ENCODE peak calls at places on chromosomes 13 and 19, in nine cellular contexts. One of them, this sample, is unnamed.

GRCh38 chr19:870963-871401 is 11.5 kb downstream of the CFD start:
- ATAC-seq in left cardiac atrium: peak
- ATAC-seq in gastroesophageal sphincter: no peak
- ATAC-seq in lower lobe of right lung: no peak
- ATAC-seq in CD4-positive, alpha-beta T cell: no peak
- ATAC-seq in heart left ventricle: peak
- ATAC-seq in gastrocnemius medialis: no peak
- ATAC-seq in pancreas: no peak
- ATAC-seq in psoas muscle: peak
- ATAC-seq in this sample: no peak

GRCh38 chr13:24007979-24008620 is 110.8 kb upstream of the C1QTNF9B start:
- ATAC-seq in left cardiac atrium: no peak
- ATAC-seq in gastroesophageal sphincter: no peak
- ATAC-seq in lower lobe of right lung: no peak
- ATAC-seq in CD4-positive, alpha-beta T cell: no peak
- ATAC-seq in heart left ventricle: no peak
- ATAC-seq in gastrocnemius medialis: no peak
- ATAC-seq in pancreas: no peak
- ATAC-seq in psoas muscle: no peak
- ATAC-seq in this sample: no peak

GRCh38 chr19:35796645-35797542 is 15.8 kb downstream of the PRODH2 start:
- ATAC-seq in left cardiac atrium: no peak
- ATAC-seq in gastroesophageal sphincter: no peak
- ATAC-seq in lower lobe of right lung: peak
- ATAC-seq in CD4-positive, alpha-beta T cell: no peak
- ATAC-seq in heart left ventricle: no peak
- ATAC-seq in gastrocnemius medialis: no peak
- ATAC-seq in pancreas: peak
- ATAC-seq in psoas muscle: no peak
- ATAC-seq in this sample: no peak

GRCh38 chr19:4363571-4364304 is 20.4 kb downstream of the MPND start:
- ATAC-seq in left cardiac atrium: no peak
- ATAC-seq in gastroesophageal sphincter: no peak
- ATAC-seq in lower lobe of right lung: no peak
- ATAC-seq in CD4-positive, alpha-beta T cell: no peak
- ATAC-seq in heart left ventricle: no peak
- ATAC-seq in gastrocnemius medialis: no peak
- ATAC-seq in pancreas: no peak
- ATAC-seq in psoas muscle: no peak
- ATAC-seq in this sample: no peak

GRCh38 chr19:46945668-46946067 is 74.0 kb upstream of the NPAS1 start:
- ATAC-seq in left cardiac atrium: peak
- ATAC-seq in gastroesophageal sphincter: peak
- ATAC-seq in lower lobe of right lung: peak
- ATAC-seq in CD4-positive, alpha-beta T cell: no peak
- ATAC-seq in heart left ventricle: peak
- ATAC-seq in gastrocnemius medialis: peak
- ATAC-seq in pancreas: peak
- ATAC-seq in psoas muscle: peak
- ATAC-seq in this sample: no peak

GRCh38 chr19:52658595-52658994 is 20.4 kb upstream of the ZNF83 start:
- ATAC-seq in left cardiac atrium: no peak
- ATAC-seq in gastroesophageal sphincter: no peak
- ATAC-seq in lower lobe of right lung: no peak
- ATAC-seq in CD4-positive, alpha-beta T cell: no peak
- ATAC-seq in heart left ventricle: no peak
- ATAC-seq in gastrocnemius medialis: no peak
- ATAC-seq in pancreas: no peak
- ATAC-seq in psoas muscle: no peak
- ATAC-seq in this sample: no peak

GRCh38 chr13:67223742-67224141 is 6.4 kb downstream of the PCDH9 start:
- ATAC-seq in left cardiac atrium: no peak
- ATAC-seq in gastroesophageal sphincter: no peak
- ATAC-seq in lower lobe of right lung: no peak
- ATAC-seq in CD4-positive, alpha-beta T cell: no peak
- ATAC-seq in heart left ventricle: no peak
- ATAC-seq in gastrocnemius medialis: no peak
- ATAC-seq in pancreas: no peak
- ATAC-seq in psoas muscle: peak
- ATAC-seq in this sample: no peak

GRCh38 chr13:35925669-35926068 is 205.5 kb downstream of the DCLK1 start:
- ATAC-seq in left cardiac atrium: no peak
- ATAC-seq in gastroesophageal sphincter: no peak
- ATAC-seq in lower lobe of right lung: no peak
- ATAC-seq in CD4-positive, alpha-beta T cell: no peak
- ATAC-seq in heart left ventricle: no peak
- ATAC-seq in gastrocnemius medialis: no peak
- ATAC-seq in pancreas: no peak
- ATAC-seq in psoas muscle: no peak
- ATAC-seq in this sample: no peak

GRCh38 chr13:49869514-49869913 is 66.6 kb downstream of the SPRYD7 start:
- ATAC-seq in left cardiac atrium: no peak
- ATAC-seq in gastroesophageal sphincter: no peak
- ATAC-seq in lower lobe of right lung: no peak
- ATAC-seq in CD4-positive, alpha-beta T cell: no peak
- ATAC-seq in heart left ventricle: no peak
- ATAC-seq in gastrocnemius medialis: no peak
- ATAC-seq in pancreas: no peak
- ATAC-seq in psoas muscle: no peak
- ATAC-seq in this sample: no peak

GRCh38 chr19:30498707-30499106 is 126.5 kb downstream of the ZNF536 start:
- ATAC-seq in left cardiac atrium: no peak
- ATAC-seq in gastroesophageal sphincter: no peak
- ATAC-seq in lower lobe of right lung: no peak
- ATAC-seq in CD4-positive, alpha-beta T cell: no peak
- ATAC-seq in heart left ventricle: peak
- ATAC-seq in gastrocnemius medialis: no peak
- ATAC-seq in pancreas: no peak
- ATAC-seq in psoas muscle: no peak
- ATAC-seq in this sample: no peak

GRCh38 chr13:110154370-110155031 is 152.5 kb downstream of the COL4A1 start:
- ATAC-seq in left cardiac atrium: no peak
- ATAC-seq in gastroesophageal sphincter: no peak
- ATAC-seq in lower lobe of right lung: no peak
- ATAC-seq in CD4-positive, alpha-beta T cell: no peak
- ATAC-seq in heart left ventricle: no peak
- ATAC-seq in gastrocnemius medialis: no peak
- ATAC-seq in pancreas: no peak
- ATAC-seq in psoas muscle: no peak
- ATAC-seq in this sample: peak

GRCh38 chr13:44266305-44266704 is 107.3 kb upstream of the SERP2 start:
- ATAC-seq in left cardiac atrium: no peak
- ATAC-seq in gastroesophageal sphincter: no peak
- ATAC-seq in lower lobe of right lung: no peak
- ATAC-seq in CD4-positive, alpha-beta T cell: no peak
- ATAC-seq in heart left ventricle: no peak
- ATAC-seq in gastrocnemius medialis: no peak
- ATAC-seq in pancreas: no peak
- ATAC-seq in psoas muscle: no peak
- ATAC-seq in this sample: no peak

GRCh38 chr19:53898680-53899341 is 10.3 kb upstream of the CACNG7 start:
- ATAC-seq in left cardiac atrium: no peak
- ATAC-seq in gastroesophageal sphincter: no peak
- ATAC-seq in lower lobe of right lung: no peak
- ATAC-seq in CD4-positive, alpha-beta T cell: no peak
- ATAC-seq in heart left ventricle: no peak
- ATAC-seq in gastrocnemius medialis: no peak
- ATAC-seq in pancreas: no peak
- ATAC-seq in psoas muscle: no peak
- ATAC-seq in this sample: no peak

GRCh38 chr13:112145221-112146072 is 78.5 kb downstream of the SOX1 start:
- ATAC-seq in left cardiac atrium: no peak
- ATAC-seq in gastroesophageal sphincter: no peak
- ATAC-seq in lower lobe of right lung: no peak
- ATAC-seq in CD4-positive, alpha-beta T cell: no peak
- ATAC-seq in heart left ventricle: no peak
- ATAC-seq in gastrocnemius medialis: no peak
- ATAC-seq in pancreas: no peak
- ATAC-seq in psoas muscle: no peak
- ATAC-seq in this sample: no peak

GRCh38 chr13:38398810-38399493 is 49.3 kb downstream of the UFM1 start:
- ATAC-seq in left cardiac atrium: no peak
- ATAC-seq in gastroesophageal sphincter: no peak
- ATAC-seq in lower lobe of right lung: no peak
- ATAC-seq in CD4-positive, alpha-beta T cell: no peak
- ATAC-seq in heart left ventricle: no peak
- ATAC-seq in gastrocnemius medialis: no peak
- ATAC-seq in pancreas: peak
- ATAC-seq in psoas muscle: no peak
- ATAC-seq in this sample: peak

GRCh38 chr13:32682740-32683139 is 96.5 kb downstream of the PDS5B start:
- ATAC-seq in left cardiac atrium: no peak
- ATAC-seq in gastroesophageal sphincter: no peak
- ATAC-seq in lower lobe of right lung: no peak
- ATAC-seq in CD4-positive, alpha-beta T cell: no peak
- ATAC-seq in heart left ventricle: no peak
- ATAC-seq in gastrocnemius medialis: no peak
- ATAC-seq in pancreas: no peak
- ATAC-seq in psoas muscle: no peak
- ATAC-seq in this sample: no peak

GRCh38 chr13:113493315-113493951 is 2.9 kb upstream of the DCUN1D2 start:
- ATAC-seq in left cardiac atrium: no peak
- ATAC-seq in gastroesophageal sphincter: no peak
- ATAC-seq in lower lobe of right lung: no peak
- ATAC-seq in CD4-positive, alpha-beta T cell: peak
- ATAC-seq in heart left ventricle: no peak
- ATAC-seq in gastrocnemius medialis: peak
- ATAC-seq in pancreas: peak
- ATAC-seq in psoas muscle: peak
- ATAC-seq in this sample: peak

GRCh38 chr19:40519352-40520322 is 52.8 kb downstream of the SPTBN4 start:
- ATAC-seq in left cardiac atrium: peak
- ATAC-seq in gastroesophageal sphincter: no peak
- ATAC-seq in lower lobe of right lung: peak
- ATAC-seq in CD4-positive, alpha-beta T cell: peak
- ATAC-seq in heart left ventricle: peak
- ATAC-seq in gastrocnemius medialis: peak
- ATAC-seq in pancreas: peak
- ATAC-seq in psoas muscle: peak
- ATAC-seq in this sample: peak

GRCh38 chr13:109329175-109329574 is 457.2 kb downstream of the IRS2 start:
- ATAC-seq in left cardiac atrium: no peak
- ATAC-seq in gastroesophageal sphincter: no peak
- ATAC-seq in lower lobe of right lung: no peak
- ATAC-seq in CD4-positive, alpha-beta T cell: no peak
- ATAC-seq in heart left ventricle: no peak
- ATAC-seq in gastrocnemius medialis: no peak
- ATAC-seq in pancreas: no peak
- ATAC-seq in psoas muscle: no peak
- ATAC-seq in this sample: no peak

GRCh38 chr13:45717324-45717723 is 15.2 kb downstream of the CBY2 start:
- ATAC-seq in left cardiac atrium: no peak
- ATAC-seq in gastroesophageal sphincter: no peak
- ATAC-seq in lower lobe of right lung: no peak
- ATAC-seq in CD4-positive, alpha-beta T cell: no peak
- ATAC-seq in heart left ventricle: no peak
- ATAC-seq in gastrocnemius medialis: no peak
- ATAC-seq in pancreas: peak
- ATAC-seq in psoas muscle: no peak
- ATAC-seq in this sample: no peak

GRCh38 chr19:4521170-4521887 is 3.0 kb upstream of the PLIN4 start:
- ATAC-seq in left cardiac atrium: no peak
- ATAC-seq in gastroesophageal sphincter: no peak
- ATAC-seq in lower lobe of right lung: no peak
- ATAC-seq in CD4-positive, alpha-beta T cell: no peak
- ATAC-seq in heart left ventricle: no peak
- ATAC-seq in gastrocnemius medialis: no peak
- ATAC-seq in pancreas: no peak
- ATAC-seq in psoas muscle: no peak
- ATAC-seq in this sample: no peak

GRCh38 chr13:98947925-98948324 is 29.9 kb downstream of the DOCK9 start:
- ATAC-seq in left cardiac atrium: no peak
- ATAC-seq in gastroesophageal sphincter: no peak
- ATAC-seq in lower lobe of right lung: no peak
- ATAC-seq in CD4-positive, alpha-beta T cell: no peak
- ATAC-seq in heart left ventricle: no peak
- ATAC-seq in gastrocnemius medialis: no peak
- ATAC-seq in pancreas: no peak
- ATAC-seq in psoas muscle: no peak
- ATAC-seq in this sample: no peak

GRCh38 chr13:50422181-50423148 is 407.2 kb downstream of the KCNRG start:
- ATAC-seq in left cardiac atrium: no peak
- ATAC-seq in gastroesophageal sphincter: no peak
- ATAC-seq in lower lobe of right lung: peak
- ATAC-seq in CD4-positive, alpha-beta T cell: no peak
- ATAC-seq in heart left ventricle: no peak
- ATAC-seq in gastrocnemius medialis: no peak
- ATAC-seq in pancreas: peak
- ATAC-seq in psoas muscle: no peak
- ATAC-seq in this sample: peak

GRCh38 chr19:17482877-17483604 is 12.7 kb downstream of the SLC27A1 start:
- ATAC-seq in left cardiac atrium: no peak
- ATAC-seq in gastroesophageal sphincter: no peak
- ATAC-seq in lower lobe of right lung: no peak
- ATAC-seq in CD4-positive, alpha-beta T cell: no peak
- ATAC-seq in heart left ventricle: no peak
- ATAC-seq in gastrocnemius medialis: no peak
- ATAC-seq in pancreas: no peak
- ATAC-seq in psoas muscle: no peak
- ATAC-seq in this sample: no peak

GRCh38 chr19:17475541-17476115 is 5.3 kb downstream of the SLC27A1 start:
- ATAC-seq in left cardiac atrium: peak
- ATAC-seq in gastroesophageal sphincter: peak
- ATAC-seq in lower lobe of right lung: peak
- ATAC-seq in CD4-positive, alpha-beta T cell: no peak
- ATAC-seq in heart left ventricle: peak
- ATAC-seq in gastrocnemius medialis: peak
- ATAC-seq in pancreas: peak
- ATAC-seq in psoas muscle: peak
- ATAC-seq in this sample: no peak

GRCh38 chr13:111076156-111077013 is 38.7 kb upstream of the ARHGEF7 start:
- ATAC-seq in left cardiac atrium: no peak
- ATAC-seq in gastroesophageal sphincter: no peak
- ATAC-seq in lower lobe of right lung: peak
- ATAC-seq in CD4-positive, alpha-beta T cell: no peak
- ATAC-seq in heart left ventricle: no peak
- ATAC-seq in gastrocnemius medialis: no peak
- ATAC-seq in pancreas: no peak
- ATAC-seq in psoas muscle: no peak
- ATAC-seq in this sample: no peak

GRCh38 chr13:43113603-43114002 is 90.2 kb downstream of the DNAJC15 start:
- ATAC-seq in left cardiac atrium: no peak
- ATAC-seq in gastroesophageal sphincter: no peak
- ATAC-seq in lower lobe of right lung: peak
- ATAC-seq in CD4-positive, alpha-beta T cell: no peak
- ATAC-seq in heart left ventricle: no peak
- ATAC-seq in gastrocnemius medialis: no peak
- ATAC-seq in pancreas: no peak
- ATAC-seq in psoas muscle: no peak
- ATAC-seq in this sample: no peak

GRCh38 chr13:27465611-27466010 is 15.2 kb upstream of the MTIF3 start:
- ATAC-seq in left cardiac atrium: no peak
- ATAC-seq in gastroesophageal sphincter: no peak
- ATAC-seq in lower lobe of right lung: no peak
- ATAC-seq in CD4-positive, alpha-beta T cell: no peak
- ATAC-seq in heart left ventricle: no peak
- ATAC-seq in gastrocnemius medialis: no peak
- ATAC-seq in pancreas: no peak
- ATAC-seq in psoas muscle: no peak
- ATAC-seq in this sample: no peak

GRCh38 chr13:79990048-79990447 is 350.9 kb downstream of the SPRY2 start:
- ATAC-seq in left cardiac atrium: no peak
- ATAC-seq in gastroesophageal sphincter: no peak
- ATAC-seq in lower lobe of right lung: no peak
- ATAC-seq in CD4-positive, alpha-beta T cell: no peak
- ATAC-seq in heart left ventricle: no peak
- ATAC-seq in gastrocnemius medialis: no peak
- ATAC-seq in pancreas: no peak
- ATAC-seq in psoas muscle: no peak
- ATAC-seq in this sample: no peak

This sample was measured in activated T-helper 17 cell treated with anti-CD3 and anti-CD28 coated beads, Interleukin-2, amount 50 U/mL, for 72 hours.